ENCODE peak calls at places on chromosomes 3 and 15, in four cellular contexts. One of them, this sample, is unnamed.

GRCh38 chr15:69591905-69592508 is 139.4 kb downstream of the RPLP1 start:
- DNase-seq in keratinocyte: no peak
- DNase-seq in left lung: no peak
- DNase-seq in CD4-positive, alpha-beta memory T cell: no peak
- DNase-seq in this sample: no peak

GRCh38 chr15:56052389-56053045 is 59.1 kb upstream of the NEDD4 start:
- DNase-seq in left lung: no peak
- DNase-seq in CD4-positive, alpha-beta memory T cell: no peak
- DNase-seq in keratinocyte: no peak
- DNase-seq in this sample: no peak

GRCh38 chr3:10529809-10530208 is 24.4 kb upstream of the ATP2B2 start:
- DNase-seq in keratinocyte: no peak
- DNase-seq in left lung: no peak
- DNase-seq in CD4-positive, alpha-beta memory T cell: no peak
- DNase-seq in this sample: no peak

GRCh38 chr3:146187334-146187950 is 26.5 kb upstream of the PLOD2 start:
- DNase-seq in left lung: no peak
- DNase-seq in CD4-positive, alpha-beta memory T cell: no peak
- DNase-seq in keratinocyte: no peak
- DNase-seq in this sample: no peak

GRCh38 chr3:159229161-159229560 is 427.3 kb downstream of the MFSD1 start:
- DNase-seq in left lung: no peak
- DNase-seq in keratinocyte: no peak
- DNase-seq in CD4-positive, alpha-beta memory T cell: no peak
- DNase-seq in this sample: no peak

GRCh38 chr3:149227591-149228268 is 6.1 kb upstream of the CP start:
- DNase-seq in CD4-positive, alpha-beta memory T cell: no peak
- DNase-seq in keratinocyte: no peak
- DNase-seq in left lung: no peak
- DNase-seq in this sample: no peak

GRCh38 chr3:62128028-62128427 is 245.3 kb downstream of the FEZF2 start:
- DNase-seq in CD4-positive, alpha-beta memory T cell: no peak
- DNase-seq in keratinocyte: no peak
- DNase-seq in left lung: no peak
- DNase-seq in this sample: no peak

GRCh38 chr3:127760361-127760760 is 62.0 kb downstream of the MGLL start:
- DNase-seq in left lung: no peak
- DNase-seq in keratinocyte: no peak
- DNase-seq in CD4-positive, alpha-beta memory T cell: no peak
- DNase-seq in this sample: no peak

GRCh38 chr3:142926368-142926944 is 37.0 kb downstream of the PAQR9 start:
- DNase-seq in left lung: no peak
- DNase-seq in CD4-positive, alpha-beta memory T cell: no peak
- DNase-seq in keratinocyte: no peak
- DNase-seq in this sample: no peak

GRCh38 chr3:77134801-77135200 is 94.9 kb downstream of the ROBO2 start:
- DNase-seq in left lung: no peak
- DNase-seq in keratinocyte: no peak
- DNase-seq in CD4-positive, alpha-beta memory T cell: peak; percentile 1
- DNase-seq in this sample: no peak

GRCh38 chr3:63576826-63577225 is 75.6 kb upstream of the SNTN start:
- DNase-seq in keratinocyte: no peak
- DNase-seq in left lung: no peak
- DNase-seq in CD4-positive, alpha-beta memory T cell: no peak
- DNase-seq in this sample: no peak

GRCh38 chr3:121897296-121897695 is 3.1 kb downstream of the SLC15A2 start:
- DNase-seq in CD4-positive, alpha-beta memory T cell: no peak
- DNase-seq in keratinocyte: no peak
- DNase-seq in left lung: no peak
- DNase-seq in this sample: no peak

DNA sequence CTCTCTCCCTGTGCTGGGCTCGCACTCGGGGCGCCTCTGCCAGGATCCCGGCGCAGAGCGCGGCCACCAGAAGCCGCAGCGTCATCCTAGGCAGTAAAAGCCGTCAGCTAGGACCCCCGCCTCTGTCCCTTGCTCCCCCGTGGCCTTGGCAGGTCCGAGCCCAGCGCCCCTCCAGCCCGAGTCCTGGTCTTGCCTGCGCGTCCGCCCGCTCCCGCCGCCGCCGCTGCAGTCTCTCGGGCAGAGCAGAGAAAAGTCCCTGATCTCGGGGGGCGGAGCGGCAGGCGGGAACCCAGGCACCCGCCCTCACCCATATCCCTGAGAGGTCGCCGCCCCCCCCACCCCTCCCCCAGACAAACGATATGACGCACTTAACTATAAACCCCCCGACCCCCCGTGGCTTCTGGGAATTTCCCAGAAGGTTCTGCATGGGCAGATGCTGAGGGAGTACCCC is at the start of gene COL7A1:
- DNase-seq in left lung: no peak
- DNase-seq in keratinocyte: peak; percentile 69
- DNase-seq in CD4-positive, alpha-beta memory T cell: no peak
- DNase-seq in this sample: no peak
- H3K9me3 ChIP-seq in left lung: no peaks in the 10 kb centered on the region
- H3K9me3 ChIP-seq in keratinocyte: no peaks in the 10 kb centered on the region
- H3K9me3 ChIP-seq in CD4-positive, alpha-beta memory T cell: no peaks in the 10 kb centered on the region
- H3K9me3 ChIP-seq in this sample: no peaks in the 10 kb centered on the region

GRCh38 chr15:20358781-20359414 is 182.7 kb downstream of the GOLGA6L6 start:
- DNase-seq in left lung: no peak
- DNase-seq in CD4-positive, alpha-beta memory T cell: no peak
- DNase-seq in keratinocyte: no peak
- DNase-seq in this sample: no peak

GRCh38 chr15:20355256-20355868 is 186.2 kb downstream of the GOLGA6L6 start:
- DNase-seq in CD4-positive, alpha-beta memory T cell: no peak
- DNase-seq in left lung: no peak
- DNase-seq in keratinocyte: no peak
- DNase-seq in this sample: no peak

GRCh38 chr15:20356444-20357138 is 185.0 kb downstream of the GOLGA6L6 start:
- DNase-seq in keratinocyte: no peak
- DNase-seq in CD4-positive, alpha-beta memory T cell: peak; percentile 63
- DNase-seq in left lung: no peak
- DNase-seq in this sample: peak; percentile 58

GRCh38 chr15:20358066-20358780 is 183.4 kb downstream of the GOLGA6L6 start:
- DNase-seq in left lung: no peak
- DNase-seq in CD4-positive, alpha-beta memory T cell: no peak
- DNase-seq in keratinocyte: no peak
- DNase-seq in this sample: no peak

DNA sequence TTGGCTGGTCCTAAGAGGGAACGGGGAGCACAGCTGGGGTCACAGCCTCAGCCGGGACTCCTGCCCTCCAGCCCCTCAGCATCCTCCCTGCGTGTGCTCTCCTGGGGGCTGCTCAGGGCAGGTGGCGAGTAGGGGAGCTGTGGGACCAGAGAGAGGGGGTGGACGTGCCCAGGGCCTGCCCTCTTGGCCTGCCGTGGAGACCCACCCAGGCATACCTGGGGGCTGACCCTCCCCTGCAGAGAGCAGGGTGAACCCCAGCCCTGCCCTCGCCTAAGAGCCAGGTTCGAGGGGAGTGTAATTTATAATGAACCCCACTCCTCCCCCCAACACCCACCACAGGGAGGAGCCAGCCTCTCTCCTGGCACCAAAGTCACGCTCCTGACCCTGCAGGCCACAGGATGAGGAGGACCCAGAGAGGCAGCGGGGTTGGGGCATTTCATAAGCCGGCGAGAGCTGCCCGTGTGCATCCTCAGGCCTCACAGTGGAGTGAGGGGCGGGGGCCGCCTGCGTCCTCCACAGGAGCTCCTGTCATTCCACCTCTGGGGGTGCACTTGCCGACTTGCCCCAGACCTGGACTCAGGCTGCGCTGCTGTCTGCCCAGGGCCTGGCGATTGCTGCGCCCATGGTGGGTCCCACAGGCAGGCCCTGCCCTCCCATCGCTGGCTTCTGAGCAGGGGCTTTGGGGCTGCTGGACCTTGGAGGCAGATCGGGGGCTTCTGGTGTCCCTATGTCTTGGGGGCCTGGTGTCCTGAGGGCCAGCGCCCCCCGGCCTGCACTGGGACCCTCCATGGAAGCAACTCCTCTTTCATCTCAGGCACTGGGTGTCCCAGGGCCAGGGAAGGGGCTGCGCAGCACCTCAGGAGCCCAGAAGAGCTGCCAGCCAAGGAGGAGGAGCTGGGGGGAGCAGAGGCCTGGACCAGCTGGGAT is 184.2 kb downstream of the GOLGA6L6 start:
- DNase-seq in CD4-positive, alpha-beta memory T cell: no peak
- DNase-seq in left lung: no peak
- DNase-seq in keratinocyte: no peak
- DNase-seq in this sample: no peak
- H3K9me3 ChIP-seq in CD4-positive, alpha-beta memory T cell: no peaks in the 10 kb centered on the region
- H3K9me3 ChIP-seq in left lung: no peaks in the 10 kb centered on the region
- H3K9me3 ChIP-seq in keratinocyte: peaks cover 67% of the 10 kb centered on the region
- H3K9me3 ChIP-seq in this sample: no peaks in the 10 kb centered on the region

GRCh38 chr3:161672478-161672877 is 175.9 kb downstream of the OTOL1 start:
- DNase-seq in left lung: no peak
- DNase-seq in CD4-positive, alpha-beta memory T cell: no peak
- DNase-seq in keratinocyte: no peak
- DNase-seq in this sample: no peak

GRCh38 chr3:161671141-161671540 is 174.5 kb downstream of the OTOL1 start:
- DNase-seq in keratinocyte: no peak
- DNase-seq in left lung: no peak
- DNase-seq in CD4-positive, alpha-beta memory T cell: no peak
- DNase-seq in this sample: no peak

GRCh38 chr3:161673845-161674244 is 177.2 kb downstream of the OTOL1 start:
- DNase-seq in CD4-positive, alpha-beta memory T cell: no peak
- DNase-seq in keratinocyte: no peak
- DNase-seq in left lung: no peak
- DNase-seq in this sample: no peak

DNA sequence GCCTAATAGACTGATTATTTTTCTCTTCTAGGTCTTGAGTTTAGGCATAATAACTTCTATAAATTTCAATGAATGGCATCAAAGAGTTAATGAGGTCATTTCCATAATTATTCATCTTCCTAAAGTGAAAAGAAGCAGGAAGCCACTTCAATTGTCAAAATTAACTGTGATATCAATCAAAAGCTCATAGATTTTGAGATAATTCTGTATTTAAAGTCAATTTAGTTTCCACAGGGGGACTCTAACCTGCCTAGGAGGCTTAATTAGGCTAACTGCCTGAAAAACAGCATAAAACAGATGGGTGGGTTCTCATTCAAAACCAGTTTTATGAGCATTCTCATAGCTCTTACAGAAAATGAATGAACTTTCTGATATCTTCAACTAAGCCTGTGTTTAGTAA is 177.8 kb downstream of the OTOL1 start:
- DNase-seq in CD4-positive, alpha-beta memory T cell: no peak
- DNase-seq in left lung: no peak
- DNase-seq in keratinocyte: no peak
- DNase-seq in this sample: no peak
- H3K9me3 ChIP-seq in CD4-positive, alpha-beta memory T cell: no peaks in the 10 kb centered on the region
- H3K9me3 ChIP-seq in left lung: no peaks in the 10 kb centered on the region
- H3K9me3 ChIP-seq in keratinocyte: no peaks in the 10 kb centered on the region
- H3K9me3 ChIP-seq in this sample: no peaks in the 10 kb centered on the region

GRCh38 chr15:20643024-20643770 is 101.6 kb upstream of the GOLGA6L6 start:
- DNase-seq in CD4-positive, alpha-beta memory T cell: no peak
- DNase-seq in keratinocyte: no peak
- DNase-seq in left lung: no peak
- DNase-seq in this sample: no peak

GRCh38 chr15:20644896-20645295 is 103.3 kb upstream of the GOLGA6L6 start:
- DNase-seq in CD4-positive, alpha-beta memory T cell: no peak
- DNase-seq in keratinocyte: no peak
- DNase-seq in left lung: no peak
- DNase-seq in this sample: no peak

GRCh38 chr15:20642054-20642767 is 100.6 kb upstream of the GOLGA6L6 start:
- DNase-seq in left lung: no peak
- DNase-seq in keratinocyte: no peak
- DNase-seq in CD4-positive, alpha-beta memory T cell: no peak
- DNase-seq in this sample: no peak

GRCh38 chr15:20645956-20646355 is 104.4 kb upstream of the GOLGA6L6 start:
- DNase-seq in keratinocyte: no peak
- DNase-seq in CD4-positive, alpha-beta memory T cell: peak; percentile 43
- DNase-seq in left lung: peak; percentile 66
- DNase-seq in this sample: no peak

DNA sequence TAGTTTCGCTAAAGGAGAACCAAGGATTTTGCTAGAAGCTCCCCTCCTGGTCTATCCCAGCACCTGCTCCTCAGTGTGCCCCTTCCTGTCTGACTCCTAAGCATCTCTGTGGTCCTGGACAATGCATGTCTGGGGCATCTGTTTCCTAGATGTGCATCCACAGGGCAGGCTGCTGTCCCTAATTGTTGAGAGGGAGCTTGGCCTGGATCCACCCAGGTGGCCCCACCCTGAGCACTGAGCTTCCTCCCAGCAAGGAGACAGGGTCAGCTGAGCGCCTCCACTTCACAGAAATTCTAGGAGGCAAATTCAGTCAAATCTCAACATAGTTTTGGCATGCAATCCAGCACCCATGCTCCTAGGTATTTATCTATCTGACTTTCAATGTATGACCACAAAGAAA is 102.4 kb upstream of the GOLGA6L6 start:
- DNase-seq in keratinocyte: no peak
- DNase-seq in CD4-positive, alpha-beta memory T cell: no peak
- DNase-seq in left lung: no peak
- DNase-seq in this sample: no peak
- H3K9me3 ChIP-seq in keratinocyte: peaks cover 13% of the 10 kb centered on the region
- H3K9me3 ChIP-seq in CD4-positive, alpha-beta memory T cell: no peaks in the 10 kb centered on the region
- H3K9me3 ChIP-seq in left lung: no peaks in the 10 kb centered on the region
- H3K9me3 ChIP-seq in this sample: no peaks in the 10 kb centered on the region

GRCh38 chr3:183592820-183593219 is 37.3 kb upstream of the KLHL6 start:
- DNase-seq in keratinocyte: no peak
- DNase-seq in CD4-positive, alpha-beta memory T cell: no peak
- DNase-seq in left lung: no peak
- DNase-seq in this sample: no peak

GRCh38 chr3:183597959-183598358 is 37.5 kb upstream of the KLHL24 start:
- DNase-seq in keratinocyte: no peak
- DNase-seq in CD4-positive, alpha-beta memory T cell: no peak
- DNase-seq in left lung: no peak
- DNase-seq in this sample: no peak

GRCh38 chr3:183591881-183592521 is 36.5 kb upstream of the KLHL6 start:
- DNase-seq in left lung: no peak
- DNase-seq in CD4-positive, alpha-beta memory T cell: no peak
- DNase-seq in keratinocyte: no peak
- DNase-seq in this sample: no peak

GRCh38 chr3:183590442-183590841 is 34.9 kb upstream of the KLHL6 start:
- DNase-seq in CD4-positive, alpha-beta memory T cell: no peak
- DNase-seq in left lung: no peak
- DNase-seq in keratinocyte: no peak
- DNase-seq in this sample: no peak

DNA sequence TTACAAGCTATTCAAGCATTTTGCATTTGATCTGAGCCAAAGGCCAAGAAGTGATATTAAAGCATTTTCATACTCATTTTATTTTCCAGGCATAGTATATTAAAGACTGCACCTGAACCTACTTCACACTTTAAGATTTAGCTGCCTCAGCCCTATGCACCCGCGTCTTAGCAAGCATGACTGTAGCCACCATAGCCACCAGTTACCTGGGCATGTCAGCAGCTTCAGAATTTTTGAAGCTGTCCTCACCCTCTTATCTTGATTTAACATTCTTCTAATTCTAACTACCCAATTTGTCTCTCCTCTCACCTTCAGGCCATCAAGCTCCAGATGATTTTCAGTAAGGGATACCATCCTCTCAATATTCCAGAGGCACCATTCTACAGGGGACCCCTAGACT is 39.1 kb upstream of the KLHL6 start:
- DNase-seq in left lung: no peak
- DNase-seq in keratinocyte: no peak
- DNase-seq in CD4-positive, alpha-beta memory T cell: no peak
- DNase-seq in this sample: no peak
- H3K9me3 ChIP-seq in left lung: no peaks in the 10 kb centered on the region
- H3K9me3 ChIP-seq in keratinocyte: no peaks in the 10 kb centered on the region
- H3K9me3 ChIP-seq in CD4-positive, alpha-beta memory T cell: peaks cover 4% of the 10 kb centered on the region
- H3K9me3 ChIP-seq in this sample: no peaks in the 10 kb centered on the region

This sample was measured in T-helper 17 cell.